ENCODE peak calls at places on chromosomes 2 and 18, in six cellular contexts. L is CD8-positive, alpha-beta memory T cell; M is esophagus muscularis mucosa; Q is transverse colon; S is brain microvascular endothelial cell; C is left lung. B is an unnamed sample.
A peak's percentile ranks its signal among the peaks of the same experiment; 100 is the strongest.

GRCh38 chr2:131026914-131027313 is 66.3 kb downstream of the FAM168B start:
- DNase-seq in Q (no peak), S (no peak), M (no peak), L (no peak), C (no peak), B (no peak)

GRCh38 chr2:219769044-219770030 is 141.9 kb downstream of the SLC4A3 start:
- DNase-seq in C (no peak), S (peak; percentile 25), Q (no peak), L (no peak), M (no peak), B (peak; percentile 39)

GRCh38 chr2:138327967-138328366 is 173.6 kb upstream of the SPOPL start:
- DNase-seq in M (no peak), C (no peak), L (no peak), Q (no peak), S (no peak), B (no peak)

GRCh38 chr2:39013871-39014270 is 107.0 kb downstream of the SOS1 start:
- DNase-seq in M (no peak), C (no peak), S (no peak), Q (no peak), L (no peak), B (no peak)

GRCh38 chr18:78659748-78660147 is 319.9 kb upstream of the SALL3 start:
- DNase-seq in S (no peak), L (no peak), C (peak; percentile 75), Q (no peak), M (no peak), B (no peak)

GRCh38 chr18:41906528-41907256 is 48.3 kb upstream of the PIK3C3 start:
- DNase-seq in C (no peak), L (peak; percentile 52), S (peak; percentile 35), Q (no peak), M (no peak), B (no peak)

GRCh38 chr2:209602259-209602658 is 169.4 kb upstream of the UNC80 start:
- DNase-seq in Q (no peak), S (no peak), C (no peak), L (no peak), M (no peak), B (no peak)

GRCh38 chr2:164737612-164738081 is 104.0 kb downstream of the COBLL1 start:
- DNase-seq in Q (peak; percentile 62), S (peak; percentile 53), L (no peak), M (no peak), C (peak; percentile 64), B (no peak)

GRCh38 chr2:47569658-47570398 is 166.9 kb downstream of the MSH2 start:
- DNase-seq in M (no peak), L (no peak), C (peak; percentile 75), Q (no peak), S (no peak), B (no peak)

GRCh38 chr2:240642806-240643092 is 17.5 kb downstream of the GPR35 start:
- DNase-seq in S (no peak), M (no peak), Q (no peak), L (no peak), C (no peak), B (no peak)

GRCh38 chr2:30230855-30231725 is at the start of gene LBH:
- DNase-seq in S (peak; percentile 79), L (peak; percentile 96), Q (peak; percentile 82), M (peak; percentile 98), C (peak; percentile 87), B (peak; percentile 75)

GRCh38 chr18:78973357-78974083 is 6.1 kb upstream of the SALL3 start:
- DNase-seq in M (no peak), S (no peak), C (peak; percentile 57), Q (no peak), L (no peak), B (no peak)

GRCh38 chr2:108383146-108383830 is 5.5 kb downstream of the SULT1C4 start:
- DNase-seq in L (no peak), S (no peak), Q (no peak), M (no peak), C (no peak), B (no peak)

GRCh38 chr2:20645301-20645701 is 5.6 kb downstream of the HS1BP3 start:
- DNase-seq in C (peak; percentile 74), L (peak; percentile 39), Q (no peak), M (no peak), S (no peak), B (no peak)

GRCh38 chr2:10911291-10912075 is at the start of gene KCNF1:
- DNase-seq in S (no peak), C (no peak), M (no peak), Q (no peak), L (no peak), B (peak; percentile 36)

GRCh38 chr18:31061945-31062344 is 19.4 kb upstream of the DSC3 start:
- DNase-seq in C (no peak), L (no peak), S (no peak), Q (no peak), M (no peak), B (no peak)

GRCh38 chr2:195848119-195848899 is 191.3 kb downstream of the SLC39A10 start:
- DNase-seq in S (no peak), C (no peak), M (no peak), L (no peak), Q (no peak), B (no peak)

GRCh38 chr2:164910091-164910899 is 45.0 kb downstream of the SLC38A11 start:
- DNase-seq in M (no peak), Q (peak; percentile 46), S (peak; percentile 69), C (no peak), L (no peak), B (no peak)

GRCh38 chr2:75547345-75548035 is 13.2 kb downstream of the EVA1A start:
- DNase-seq in M (peak; percentile 19), Q (no peak), S (peak; percentile 97), L (no peak), C (no peak), B (no peak)

GRCh38 chr2:222946700-222947278 is 86.0 kb downstream of the ACSL3 start:
- DNase-seq in M (no peak), S (peak; percentile 31), Q (no peak), C (no peak), L (no peak), B (no peak)

GRCh38 chr2:68121873-68122679 is 35.6 kb upstream of the PNO1 start:
- DNase-seq in C (peak; percentile 94), L (peak; percentile 80), S (peak; percentile 88), Q (peak; percentile 90), M (peak; percentile 96), B (peak; percentile 73)

GRCh38 chr2:191230174-191230573 is 15.0 kb upstream of the MYO1B start:
- DNase-seq in L (no peak), M (no peak), Q (no peak), S (peak; percentile 96), C (no peak), B (no peak)

GRCh38 chr2:226179010-226179409 is 620.6 kb downstream of the IRS1 start:
- DNase-seq in M (no peak), C (no peak), Q (no peak), S (no peak), L (no peak), B (no peak)

GRCh38 chr18:3148930-3149535 is 70.7 kb downstream of the MYOM1 start:
- DNase-seq in L (no peak), S (peak; percentile 11), C (no peak), M (no peak), Q (no peak), B (no peak)

DNA sequence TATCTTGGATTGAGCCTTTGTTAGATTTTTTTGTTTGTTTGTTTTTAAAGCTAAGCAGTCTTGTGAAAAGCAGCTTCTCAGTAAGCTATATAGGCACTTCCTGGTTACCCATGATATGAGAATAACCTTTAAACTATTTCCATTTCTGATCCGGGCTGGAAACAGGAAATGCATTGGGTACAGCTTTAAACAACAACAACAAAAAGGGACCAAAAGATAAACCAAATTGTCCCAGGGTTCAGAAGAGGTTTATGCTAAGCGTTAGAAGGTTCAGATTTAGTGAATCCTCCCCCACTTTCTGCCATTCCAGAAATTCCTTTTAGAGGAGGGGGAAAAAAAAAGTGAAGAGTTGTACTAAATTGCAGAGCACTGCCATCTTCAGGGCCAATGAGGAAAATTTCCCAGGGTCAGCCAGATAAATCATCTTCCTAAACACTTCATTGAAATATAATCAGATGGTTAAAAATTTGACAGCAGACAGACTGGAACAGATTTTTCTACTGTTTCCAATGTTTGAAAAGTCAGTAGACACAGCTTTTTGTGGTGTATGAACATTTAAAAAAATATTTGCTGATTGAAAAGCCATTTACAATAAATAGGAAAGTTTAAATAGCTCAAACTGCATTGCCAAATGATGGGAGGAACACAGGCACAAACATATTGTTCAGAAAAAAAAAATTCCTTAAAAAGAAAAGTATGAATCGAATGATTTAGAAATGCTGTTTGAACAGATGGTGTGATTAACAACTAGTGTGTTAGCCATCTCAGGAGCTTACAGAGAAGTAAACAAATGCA is 190.0 kb upstream of the TANK start:
- DNase-seq in M (no peak), L (no peak), Q (peak; percentile 28), C (no peak), S (peak; percentile 75), B (no peak)
- H3K27ac ChIP-seq in M (peak overlapping the region; percentile 51), L (no peak overlapping the region), Q (peak overlapping the region; percentile 67), C (peak overlapping the region; percentile 71), S (peak overlapping the region; percentile 70), B (no peak overlapping the region)

GRCh38 chr18:59609654-59610053 is 87.6 kb downstream of the CCBE1 start:
- DNase-seq in C (no peak), Q (no peak), S (no peak), M (no peak), L (no peak), B (no peak)

GRCh38 chr18:59613903-59614302 is 83.3 kb downstream of the CCBE1 start:
- DNase-seq in S (no peak), L (no peak), Q (no peak), M (peak; percentile 57), C (no peak), B (no peak)

GRCh38 chr18:59610546-59611140 is 86.6 kb downstream of the CCBE1 start:
- DNase-seq in M (peak; percentile 86), L (no peak), S (no peak), C (no peak), Q (no peak), B (no peak)

GRCh38 chr18:59616501-59616900 is 80.7 kb downstream of the CCBE1 start:
- DNase-seq in S (no peak), M (no peak), L (no peak), C (no peak), Q (no peak), B (no peak)

GRCh38 chr18:59612461-59612860 is 84.8 kb downstream of the CCBE1 start:
- DNase-seq in M (peak; percentile 62), Q (no peak), C (no peak), S (no peak), L (no peak), B (no peak)
- H3K27ac ChIP-seq in M (no peak overlapping the region), Q (no peak overlapping the region), C (no peak overlapping the region), S (no peak overlapping the region), L (no peak overlapping the region), B (no peak overlapping the region)

GRCh38 chr18:23453657-23454011 is 547 bp downstream of the RIOK3 start:
- DNase-seq in S (peak; percentile 45), C (no peak), L (no peak), M (no peak), Q (no peak), B (no peak)
- H3K27ac ChIP-seq in S (peak overlapping the region; percentile 92), C (peak overlapping the region; percentile 92), L (peak overlapping the region; percentile 89), M (peak overlapping the region; percentile 98), Q (peak overlapping the region; percentile 95), B (peak overlapping the region; percentile 80)

GRCh38 chr2:84546551-84546950 is 30.3 kb downstream of the DNAH6 start:
- DNase-seq in C (no peak), L (no peak), M (no peak), S (no peak), Q (no peak), B (no peak)
- H3K27ac ChIP-seq in C (no peak overlapping the region), L (no peak overlapping the region), M (no peak overlapping the region), S (no peak overlapping the region), Q (no peak overlapping the region), B (no peak overlapping the region)

GRCh38 chr2:113118263-113118657 is 9.1 kb upstream of the IL1RN start:
- DNase-seq in M (no peak), C (no peak), L (no peak), Q (no peak), S (no peak), B (no peak)
- H3K27ac ChIP-seq in M (no peak overlapping the region), C (no peak overlapping the region), L (no peak overlapping the region), Q (peak overlapping the region; percentile 55), S (no peak overlapping the region), B (no peak overlapping the region)

GRCh38 chr2:64837925-64838641 is 151.1 kb upstream of the SLC1A4 start:
- DNase-seq in C (peak; percentile 83), Q (peak; percentile 23), M (no peak), L (no peak), S (no peak), B (no peak)
- H3K27ac ChIP-seq in C (no peak overlapping the region), Q (peak overlapping the region; percentile 52), M (no peak overlapping the region), L (no peak overlapping the region), S (no peak overlapping the region), B (no peak overlapping the region)

B was measured in caudate nucleus.